ENCODE peak calls at places on chromosomes 11 and 22, in nine cellular contexts. X is EH; A is LNCaP clone FGC; E is GM10248; O is T-cell; G is anterior cingulate cortex; W is T-helper 1 cell; K is activated CD4-positive, alpha-beta T cell treated with anti-CD3 and anti-CD28 coated beads, Interleukin-2, amount 10 ng/mL, durations not matched to agents 24 days and 14 days; Y is HTR-8/SVneo. T is an unnamed sample.

GRCh38 chr11:96008161-96008560 is 84.3 kb upstream of the MTMR2 start:
- DNase-seq in X (peak; percentile 33), A (no peak), E (no peak), O (no peak), G (no peak), W (no peak), K (no peak), Y (no peak), T (peak; percentile 47)

GRCh38 chr11:119371067-119371601 is 10.4 kb downstream of the USP2 start:
- DNase-seq in X (no peak), A (no peak), E (no peak), O (no peak), G (no peak), W (no peak), K (no peak), Y (no peak), T (no peak)

GRCh38 chr11:8321876-8322275 is 58.2 kb upstream of the LMO1 start:
- DNase-seq in X (no peak), A (no peak), E (no peak), O (no peak), G (no peak), W (no peak), K (no peak), Y (no peak), T (no peak)

GRCh38 chr11:6705905-6706535 is 22.9 kb upstream of the MRPL17 start:
- DNase-seq in X (peak; percentile 72), A (no peak), E (peak; percentile 47), O (peak; percentile 26), G (no peak), W (peak; percentile 23), K (peak; percentile 82), Y (peak; percentile 48), T (peak; percentile 81)

GRCh38 chr11:57668467-57668890 is 565 bp downstream of the ZDHHC5 start:
- DNase-seq in X (peak; percentile 22), A (no peak), E (no peak), O (peak; percentile 19), G (peak; percentile 26), W (peak; percentile 44), K (no peak), Y (no peak), T (no peak)

GRCh38 chr11:64238076-64238475 is 2.8 kb upstream of the FKBP2 start:
- DNase-seq in X (no peak), A (no peak), E (no peak), O (no peak), G (no peak), W (no peak), K (no peak), Y (no peak), T (no peak)

GRCh38 chr11:71300187-71300586 is 47.8 kb upstream of the SHANK2 start:
- DNase-seq in X (peak; percentile 32), A (no peak), E (no peak), O (no peak), G (no peak), W (no peak), K (no peak), Y (no peak), T (peak; percentile 22)

GRCh38 chr22:31947296-31947695 is 3.0 kb downstream of the YWHAH start:
- DNase-seq in X (peak; percentile 33), A (no peak), E (peak; percentile 65), O (peak; percentile 36), G (no peak), W (peak; percentile 58), K (peak; percentile 84), Y (no peak), T (peak; percentile 62)

GRCh38 chr11:130216591-130217132 is 57.1 kb downstream of the ST14 start:
- DNase-seq in X (no peak), A (no peak), E (no peak), O (no peak), G (no peak), W (no peak), K (no peak), Y (no peak), T (no peak)

GRCh38 chr11:2902784-2903671 is 17.5 kb upstream of the CDKN1C start:
- DNase-seq in X (no peak), A (no peak), E (no peak), O (no peak), G (no peak), W (no peak), K (no peak), Y (no peak), T (no peak)

GRCh38 chr11:2533642-2534115 is 88.9 kb downstream of the KCNQ1 start:
- DNase-seq in X (peak; percentile 95), A (no peak), E (peak; percentile 67), O (no peak), G (no peak), W (no peak), K (no peak), Y (peak; percentile 92), T (peak; percentile 95)

T was measured in choroid plexus epithelial cell.